ENCODE peak calls at places on chromosomes 5 and 9, in four cellular contexts. G is hepatocyte, H is A549, U is GM23338. B is an unnamed sample.

GRCh38 chr5:137753227-137753985 is 757 bp downstream of the HNRNPA0 start:
- DNase-seq in H (no peak), U (no peak), G (peak), B (no peak)

GRCh38 chr9:95989304-95989703 is 113.8 kb downstream of the ERCC6L2 start:
- DNase-seq in H (no peak), U (no peak), G (no peak), B (no peak)

GRCh38 chr9:112006361-112007020 is 109.9 kb downstream of the UGCG start:
- DNase-seq in G (no peak), U (no peak), H (no peak), B (no peak)

GRCh38 chr9:36946653-36947052 is 87.4 kb downstream of the PAX5 start:
- DNase-seq in U (no peak), G (no peak), H (no peak), B (peak)

GRCh38 chr5:133713746-133714145 is 101.4 kb upstream of the FSTL4 start:
- DNase-seq in H (no peak), U (no peak), G (no peak), B (no peak)

GRCh38 chr5:163910226-163910625 is 404.8 kb downstream of the MAT2B start:
- DNase-seq in G (no peak), H (no peak), U (no peak), B (no peak)

GRCh38 chr9:87818308-87818707 is 64.4 kb upstream of the SPATA31E1 start:
- DNase-seq in H (no peak), G (no peak), U (no peak), B (peak)

GRCh38 chr5:90182726-90183125 is 226.8 kb downstream of the CETN3 start:
- DNase-seq in G (no peak), U (no peak), H (no peak), B (no peak)

GRCh38 chr5:173598686-173599085 is 17.8 kb downstream of the BOD1 start:
- DNase-seq in U (no peak), G (no peak), H (no peak), B (peak)

GRCh38 chr5:175219256-175219835 is 224.6 kb downstream of the DRD1 start:
- DNase-seq in G (no peak), U (no peak), H (no peak), B (no peak)

GRCh38 chr5:72541501-72542235 is 34.5 kb upstream of the ZNF366 start:
- DNase-seq in G (no peak), H (no peak), U (no peak), B (no peak)

GRCh38 chr5:139138790-139139189 is 59.4 kb downstream of the SIL1 start:
- DNase-seq in H (no peak), G (no peak), U (peak), B (peak)

GRCh38 chr5:96569332-96569731 is 92.8 kb upstream of the CAST start:
- DNase-seq in H (no peak), G (no peak), U (no peak), B (peak)

GRCh38 chr9:131799177-131799823 is 59.4 kb upstream of the RAPGEF1 start:
- DNase-seq in H (no peak), U (peak), G (peak), B (peak)

GRCh38 chr5:7078090-7078489 is 317.8 kb upstream of the ADCY2 start:
- DNase-seq in G (no peak), U (no peak), H (no peak), B (no peak)

GRCh38 chr9:105021917-105022316 is 94.0 kb upstream of the ABCA1 start:
- DNase-seq in G (no peak), U (no peak), H (no peak), B (no peak)

GRCh38 chr9:128818839-128819715 is 777 bp downstream of the ENDOG start:
- DNase-seq in U (peak), G (peak), H (peak), B (peak)

GRCh38 chr9:117121331-117121730 is 293.5 kb downstream of the ASTN2 start:
- DNase-seq in G (no peak), H (no peak), U (no peak), B (no peak)

GRCh38 chr9:126985870-126986498 is 71.4 kb downstream of the RALGPS1 start:
- DNase-seq in G (peak), H (peak), U (no peak), B (peak)

GRCh38 chr5:157761690-157762611 is 18.4 kb downstream of the LSM11 start:
- DNase-seq in G (peak), U (peak), H (peak), B (peak)

GRCh38 chr5:98880151-98880550 is 48.7 kb downstream of the CHD1 start:
- DNase-seq in U (no peak), G (peak), H (no peak), B (no peak)

GRCh38 chr5:175718401-175719108 is 60.7 kb downstream of the HRH2 start:
- DNase-seq in H (no peak), G (peak), U (peak), B (peak)

GRCh38 chr9:2493106-2493505 is 128.5 kb upstream of the VLDLR start:
- DNase-seq in U (no peak), H (no peak), G (peak), B (no peak)

GRCh38 chr5:58255970-58256369 is 203.9 kb downstream of the PLK2 start:
- DNase-seq in U (no peak), H (no peak), G (no peak), B (no peak)

GRCh38 chr5:169850407-169850806 is 129.9 kb downstream of the INSYN2B start:
- DNase-seq in H (no peak), G (no peak), U (no peak), B (no peak)

GRCh38 chr9:111068816-111069215 is 30.5 kb upstream of the LPAR1 start:
- DNase-seq in H (no peak), G (no peak), U (no peak), B (no peak)

GRCh38 chr9:112380771-112381181 is 868 bp downstream of the HSDL2 start:
- DNase-seq in U (no peak), H (no peak), G (peak), B (peak)

GRCh38 chr5:39200081-39200480 is 19.3 kb downstream of the FYB1 start:
- DNase-seq in G (no peak), H (no peak), U (no peak), B (no peak)

GRCh38 chr5:107542428-107542827 is 128.3 kb downstream of the EFNA5 start:
- DNase-seq in H (peak), G (peak), U (no peak), B (peak)

GRCh38 chr5:80191991-80192398 is 63.9 kb downstream of the SERINC5 start:
- DNase-seq in U (peak), H (no peak), G (no peak), B (peak)

GRCh38 chr5:41408676-41409443 is 101.5 kb downstream of the PLCXD3 start:
- DNase-seq in H (no peak), U (no peak), G (no peak), B (no peak)

GRCh38 chr9:131656356-131657030 is 83.4 kb downstream of the RAPGEF1 start:
- DNase-seq in G (no peak), U (no peak), H (no peak), B (no peak)

GRCh38 chr5:137800700-137801411 is 46.7 kb upstream of the HNRNPA0 start:
- DNase-seq in G (no peak), H (no peak), U (no peak), B (peak)

GRCh38 chr9:125431741-125432271 is 170.2 kb downstream of the GAPVD1 start:
- DNase-seq in G (no peak), U (no peak), H (no peak), B (no peak)

GRCh38 chr9:84153885-84154284 is 173.3 kb downstream of the RMI1 start:
- DNase-seq in G (no peak), U (no peak), H (no peak), B (no peak)

GRCh38 chr5:133785182-133785581 is 172.8 kb upstream of the FSTL4 start:
- DNase-seq in U (peak), G (no peak), H (no peak), B (no peak)

GRCh38 chr9:70413427-70413797 is 1.0 kb downstream of the KLF9 start:
- DNase-seq in U (peak), H (no peak), G (peak), B (peak)

DNA sequence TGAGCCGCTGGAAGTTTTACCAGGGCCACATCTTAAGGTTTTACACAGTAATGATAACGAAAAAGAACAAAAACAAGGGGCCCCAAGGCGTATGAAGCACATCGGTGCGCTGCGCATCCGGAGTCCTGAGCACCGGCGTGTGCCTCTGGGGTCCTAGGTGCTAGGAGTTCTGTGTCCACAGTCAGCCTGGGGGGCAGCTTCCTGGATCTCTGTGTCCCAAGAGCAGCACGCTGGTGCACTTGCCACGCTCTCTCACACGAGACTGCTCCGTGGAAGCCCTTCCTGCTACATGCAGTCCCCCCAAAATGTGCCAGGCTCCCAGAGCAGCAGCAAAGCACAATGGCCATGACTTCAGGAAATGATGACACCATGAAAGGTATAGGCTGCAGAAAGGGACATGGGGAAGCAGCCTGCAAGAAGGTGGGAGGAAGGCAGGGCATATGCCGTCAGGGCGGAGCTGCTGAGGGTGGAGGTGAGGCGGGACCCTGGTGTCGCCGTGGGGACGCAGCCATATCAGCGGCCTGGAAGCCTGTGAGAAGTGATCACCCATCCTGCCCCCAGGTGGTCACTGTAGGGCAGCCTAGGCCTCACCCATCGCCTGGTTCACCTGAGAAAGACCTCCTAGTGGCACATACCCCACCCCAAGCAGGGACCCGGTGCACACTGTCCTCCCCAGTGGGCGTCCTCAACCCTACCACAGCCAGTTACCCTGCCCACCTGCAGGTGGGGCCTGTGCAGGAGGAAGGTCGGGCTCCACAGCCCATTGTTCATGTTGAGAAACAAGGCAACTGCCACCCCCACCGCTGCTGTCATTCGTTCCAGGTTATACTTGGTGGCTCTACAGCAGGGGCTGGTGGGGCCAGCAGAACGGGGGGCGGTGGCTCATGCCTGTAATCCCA is 23.6 kb upstream of the SLC6A3 start:
- DNase-seq in H (no peak), U (no peak), G (no peak), B (no peak)
- H3K27ac ChIP-seq in H (peak), U (peak), G (no peak), B (no peak)

DNA sequence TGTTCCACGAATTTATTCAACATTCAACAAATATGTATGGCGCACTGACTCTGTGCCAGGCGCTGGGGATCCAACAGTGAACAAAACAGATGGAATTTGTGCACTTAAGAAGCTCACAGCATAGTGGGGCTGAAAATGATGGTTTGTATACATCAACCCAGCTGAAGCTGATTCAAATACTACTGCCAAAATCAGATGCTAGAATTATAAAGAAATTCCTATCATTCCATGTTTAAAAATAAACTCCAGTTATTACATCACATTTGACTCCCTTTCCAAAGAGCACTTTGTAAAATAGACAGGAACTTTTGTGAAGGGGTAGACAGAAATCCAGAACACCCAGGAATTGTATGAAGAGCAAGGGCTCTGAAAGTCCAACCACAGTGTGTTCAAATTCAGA is 54.1 kb downstream of the ZNF608 start:
- DNase-seq in G (no peak), H (no peak), U (no peak), B (no peak)
- H3K27ac ChIP-seq in G (no peak), H (no peak), U (no peak), B (no peak)

GRCh38 chr9:76949865-76950264 is 44.0 kb upstream of the PRUNE2 start:
- DNase-seq in U (no peak), H (no peak), G (no peak), B (no peak)

GRCh38 chr9:76943071-76943470 is 37.2 kb upstream of the PRUNE2 start:
- DNase-seq in H (no peak), G (peak), U (no peak), B (no peak)

GRCh38 chr9:76944011-76944410 is 38.1 kb upstream of the PRUNE2 start:
- DNase-seq in G (no peak), H (no peak), U (no peak), B (no peak)
- H3K27ac ChIP-seq in G (no peak), H (no peak), U (no peak), B (no peak)

GRCh38 chr5:73808916-73809315 is 182.9 kb downstream of the ARHGEF28 start:
- DNase-seq in G (no peak), H (no peak), U (no peak), B (no peak)

GRCh38 chr5:73814234-73814846 is 188.3 kb downstream of the ARHGEF28 start:
- DNase-seq in G (no peak), U (no peak), H (no peak), B (no peak)

GRCh38 chr5:73812962-73813588 is 187.1 kb downstream of the ARHGEF28 start:
- DNase-seq in G (peak), U (no peak), H (peak), B (no peak)

GRCh38 chr5:73815631-73816030 is 189.6 kb downstream of the ARHGEF28 start:
- DNase-seq in H (no peak), U (no peak), G (no peak), B (no peak)

GRCh38 chr5:73812457-73812856 is 186.5 kb downstream of the ARHGEF28 start:
- DNase-seq in G (no peak), U (no peak), H (no peak), B (no peak)
- H3K27ac ChIP-seq in G (peak), U (no peak), H (peak), B (no peak)

GRCh38 chr9:89640801-89641200 is 36.0 kb downstream of the GADD45G start:
- DNase-seq in H (no peak), U (no peak), G (no peak), B (no peak)
- H3K27ac ChIP-seq in H (no peak), U (no peak), G (no peak), B (no peak)

GRCh38 chr5:36682499-36682898 is 76.1 kb downstream of the SLC1A3 start:
- DNase-seq in G (no peak), U (no peak), H (no peak), B (no peak)
- H3K27ac ChIP-seq in G (no peak), U (no peak), H (no peak), B (no peak)

GRCh38 chr5:140989254-140989653 is 23.0 kb downstream of the PCDHAC2 start:
- DNase-seq in U (no peak), H (no peak), G (no peak), B (no peak)
- H3K27ac ChIP-seq in U (peak), H (no peak), G (peak), B (no peak)